ENCODE peak calls at places on chromosomes 5 and 9, in four cellular contexts. T is neuronal stem cell; K is effector memory CD4-positive, alpha-beta T cell; W is PC-3. N is an unnamed sample.

GRCh38 chr5:125654392-125654791 is 768.8 kb upstream of the GRAMD2B start:
- DNase-seq in T (no peak), K (no peak), W (no peak), N (no peak)

GRCh38 chr9:98807811-98808195 is 333 bp downstream of the GALNT12 start:
- DNase-seq in T (no peak), K (no peak), W (no peak), N (no peak)

GRCh38 chr5:168637793-168638192 is 58.6 kb upstream of the PANK3 start:
- DNase-seq in T (no peak), K (no peak), W (no peak), N (no peak)

GRCh38 chr5:105506692-105507277 is 1944.2 kb upstream of the NUDT12 start:
- DNase-seq in T (no peak), K (no peak), W (peak), N (no peak)

GRCh38 chr9:114723926-114724325 is 41.9 kb upstream of the TEX48 start:
- DNase-seq in T (no peak), K (no peak), W (no peak), N (no peak)

GRCh38 chr5:169139381-169140125 is 161.4 kb downstream of the SLIT3 start:
- DNase-seq in T (no peak), K (no peak), W (peak), N (peak)

GRCh38 chr5:141558150-141558549 is 60.6 kb downstream of the DIAPH1 start:
- DNase-seq in T (no peak), K (no peak), W (no peak), N (no peak)

GRCh38 chr5:60842859-60843692 is 993 bp downstream of the ELOVL7 start:
- DNase-seq in T (peak), K (no peak), W (no peak), N (no peak)

DNA sequence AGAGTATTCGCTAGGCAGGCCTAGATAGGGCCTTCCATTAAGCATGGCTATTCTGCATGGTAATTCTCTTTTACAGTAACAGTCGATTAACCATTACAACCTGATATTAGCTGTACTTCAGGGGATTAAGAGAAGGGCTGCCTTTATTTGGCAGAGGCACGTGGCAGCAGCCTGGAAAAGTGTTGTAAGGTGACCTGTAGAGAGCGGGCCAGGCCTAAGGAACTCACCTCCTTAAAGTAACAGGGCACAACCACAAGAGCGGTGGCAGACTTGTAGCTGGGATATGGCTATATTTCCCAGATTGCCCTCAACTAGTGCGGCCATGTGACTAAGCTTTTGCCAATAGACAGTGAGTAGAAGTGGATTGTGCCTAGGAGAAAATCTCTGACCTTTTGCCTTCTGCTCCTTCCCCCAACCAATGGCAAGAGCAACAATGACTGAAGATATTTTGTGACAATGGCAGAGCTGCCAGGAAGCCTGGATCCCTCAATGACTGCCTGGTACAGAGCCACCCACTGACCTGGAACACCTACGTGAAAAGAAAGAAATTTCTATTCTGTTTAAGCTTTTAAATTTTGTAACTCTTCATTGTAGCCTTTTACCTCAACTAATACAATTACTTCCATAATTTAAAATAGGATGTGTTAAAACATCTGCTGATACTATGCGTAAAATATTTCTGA is 18.9 kb upstream of the ANKRD34B start:
- DNase-seq in T (no peak), K (no peak), W (no peak), N (no peak)
- H3K27ac ChIP-seq in T (no peak), K (no peak), W (no peak), N (no peak)

GRCh38 chr5:112417931-112418358 is 1.1 kb downstream of the EPB41L4A start:
- DNase-seq in T (peak), K (no peak), W (peak), N (peak)

GRCh38 chr5:112420111-112420864 is 1.2 kb upstream of the EPB41L4A start:
- DNase-seq in T (peak), K (no peak), W (peak), N (peak)

GRCh38 chr5:112419050-112419595 is at the start of gene EPB41L4A:
- DNase-seq in T (peak), K (no peak), W (no peak), N (peak)

GRCh38 chr5:112418412-112419049 is 546 bp downstream of the EPB41L4A start:
- DNase-seq in T (peak), K (no peak), W (no peak), N (peak)

DNA sequence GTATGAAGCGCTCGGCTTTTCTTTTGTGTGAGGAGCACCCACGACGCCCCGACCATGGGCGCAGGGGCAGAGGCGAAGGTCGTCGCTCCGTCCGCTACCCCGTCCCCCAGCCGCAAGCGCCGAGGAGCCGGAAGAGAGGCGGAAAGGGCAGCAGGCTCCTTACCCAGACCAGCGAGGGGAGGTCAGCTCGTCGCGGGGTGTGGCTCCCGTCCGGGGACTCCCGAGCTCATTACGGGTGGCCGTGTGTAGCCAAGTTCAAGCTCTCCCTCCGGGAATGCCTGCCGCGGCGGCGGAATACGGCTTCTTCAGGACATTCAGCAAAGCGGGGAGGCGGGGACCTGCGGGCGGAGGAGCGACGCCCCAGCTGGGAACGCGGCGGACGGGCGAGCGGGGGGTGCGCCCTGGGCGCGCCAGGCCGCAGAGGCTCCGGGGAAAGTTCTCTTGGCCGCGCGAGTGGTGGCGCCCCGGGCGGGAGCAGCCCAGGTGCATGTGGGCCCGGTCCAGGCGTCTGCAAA is 576 bp upstream of the EPB41L4A start:
- DNase-seq in T (peak), K (no peak), W (no peak), N (peak)
- H3K27ac ChIP-seq in T (no peak), K (no peak), W (no peak), N (peak)

GRCh38 chr5:90876366-90876765 is 317.8 kb downstream of the ADGRV1 start:
- DNase-seq in T (no peak), K (no peak), W (no peak), N (no peak)

GRCh38 chr5:90878081-90878480 is 319.5 kb downstream of the ADGRV1 start:
- DNase-seq in T (no peak), K (no peak), W (no peak), N (peak)

GRCh38 chr5:90881626-90882150 is 323.1 kb downstream of the ADGRV1 start:
- DNase-seq in T (no peak), K (no peak), W (no peak), N (no peak)

GRCh38 chr5:90877049-90877448 is 318.5 kb downstream of the ADGRV1 start:
- DNase-seq in T (no peak), K (no peak), W (no peak), N (no peak)

DNA sequence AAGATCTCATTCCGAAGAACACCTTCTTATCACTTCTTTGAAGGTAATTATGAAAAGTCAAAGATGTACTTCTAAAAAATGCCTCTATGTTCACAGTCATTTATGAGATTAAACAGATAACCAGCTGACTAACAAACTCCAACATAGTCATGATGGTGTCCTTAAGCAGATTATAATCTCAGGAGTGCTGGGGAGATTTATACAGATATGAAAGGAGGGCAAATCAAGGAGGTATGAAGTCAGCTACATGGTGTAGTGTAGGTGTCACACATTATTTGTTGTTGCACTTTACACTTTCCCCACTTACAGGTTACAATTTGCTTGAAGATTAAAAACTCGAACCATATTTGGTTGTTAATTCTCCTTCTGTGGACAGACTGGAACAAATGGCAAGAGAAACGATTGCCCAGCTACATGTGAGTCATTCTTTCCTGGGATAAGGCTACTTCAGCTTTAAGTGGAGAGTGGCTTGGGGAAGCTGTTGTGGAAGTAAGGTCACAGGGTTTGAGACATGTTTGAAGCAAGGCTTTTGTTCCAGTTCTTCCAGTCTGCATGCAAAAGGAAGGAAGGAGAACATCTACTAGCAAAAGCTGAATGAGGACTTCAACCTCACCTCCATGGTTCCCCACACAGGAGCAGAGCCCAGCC is 320.1 kb downstream of the ADGRV1 start:
- DNase-seq in T (no peak), K (no peak), W (peak), N (no peak)
- H3K27ac ChIP-seq in T (no peak), K (no peak), W (no peak), N (peak)

GRCh38 chr5:150656191-150657132 is 4.6 kb upstream of the MYOZ3 start:
- DNase-seq in T (peak), K (peak), W (peak), N (peak)
- H3K27ac ChIP-seq in T (no peak), K (no peak), W (no peak), N (peak)

GRCh38 chr5:94066437-94067207 is 325.2 kb upstream of the POU5F2 start:
- DNase-seq in T (no peak), K (no peak), W (peak), N (no peak)
- H3K27ac ChIP-seq in T (no peak), K (no peak), W (peak), N (no peak)

GRCh38 chr5:78518365-78519197 is 130.0 kb downstream of the LHFPL2 start:
- DNase-seq in T (no peak), K (no peak), W (peak), N (no peak)
- H3K27ac ChIP-seq in T (no peak), K (no peak), W (peak), N (no peak)

GRCh38 chr5:90954951-90955635 is 396.5 kb downstream of the ADGRV1 start:
- DNase-seq in T (no peak), K (no peak), W (no peak), N (no peak)

GRCh38 chr5:90962481-90962880 is 403.9 kb downstream of the ADGRV1 start:
- DNase-seq in T (no peak), K (no peak), W (peak), N (no peak)

GRCh38 chr5:90959262-90959661 is 400.7 kb downstream of the ADGRV1 start:
- DNase-seq in T (no peak), K (no peak), W (no peak), N (no peak)

GRCh38 chr5:90957906-90958305 is 399.3 kb downstream of the ADGRV1 start:
- DNase-seq in T (no peak), K (no peak), W (no peak), N (no peak)

GRCh38 chr5:90956511-90956910 is 397.9 kb downstream of the ADGRV1 start:
- DNase-seq in T (no peak), K (no peak), W (no peak), N (no peak)
- H3K27ac ChIP-seq in T (no peak), K (no peak), W (no peak), N (no peak)

GRCh38 chr5:179720222-179720621 is 12.4 kb upstream of the MAML1 start:
- DNase-seq in T (no peak), K (no peak), W (no peak), N (no peak)

DNA sequence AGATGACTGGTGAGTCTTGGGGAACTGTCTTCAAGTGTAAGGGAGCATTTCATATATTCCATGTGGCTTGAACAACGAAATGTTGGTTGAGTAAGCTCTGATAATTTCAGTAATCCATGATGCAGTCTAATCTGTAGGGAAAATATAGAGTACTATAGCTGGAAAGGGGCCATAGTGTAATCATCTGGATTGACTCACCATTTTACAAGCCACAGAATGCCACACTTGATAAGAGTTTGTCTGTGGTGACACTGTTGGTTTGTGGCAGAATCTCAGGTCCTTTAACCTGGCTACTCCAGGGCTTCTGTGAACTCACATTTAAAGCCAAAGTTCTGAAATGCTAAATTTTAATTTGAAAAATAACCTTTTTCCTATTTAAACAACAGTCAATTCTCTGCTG is 16.3 kb upstream of the MAML1 start:
- DNase-seq in T (no peak), K (no peak), W (peak), N (no peak)
- H3K27ac ChIP-seq in T (no peak), K (no peak), W (no peak), N (no peak)

GRCh38 chr5:68037541-68037940 is 178.0 kb upstream of the PIK3R1 start:
- DNase-seq in T (no peak), K (no peak), W (no peak), N (no peak)

GRCh38 chr5:68032240-68032762 is 183.3 kb upstream of the PIK3R1 start:
- DNase-seq in T (no peak), K (no peak), W (no peak), N (no peak)

GRCh38 chr5:68028131-68028727 is 187.3 kb upstream of the PIK3R1 start:
- DNase-seq in T (no peak), K (no peak), W (no peak), N (no peak)

GRCh38 chr5:68033029-68033428 is 182.5 kb upstream of the PIK3R1 start:
- DNase-seq in T (no peak), K (no peak), W (no peak), N (no peak)

DNA sequence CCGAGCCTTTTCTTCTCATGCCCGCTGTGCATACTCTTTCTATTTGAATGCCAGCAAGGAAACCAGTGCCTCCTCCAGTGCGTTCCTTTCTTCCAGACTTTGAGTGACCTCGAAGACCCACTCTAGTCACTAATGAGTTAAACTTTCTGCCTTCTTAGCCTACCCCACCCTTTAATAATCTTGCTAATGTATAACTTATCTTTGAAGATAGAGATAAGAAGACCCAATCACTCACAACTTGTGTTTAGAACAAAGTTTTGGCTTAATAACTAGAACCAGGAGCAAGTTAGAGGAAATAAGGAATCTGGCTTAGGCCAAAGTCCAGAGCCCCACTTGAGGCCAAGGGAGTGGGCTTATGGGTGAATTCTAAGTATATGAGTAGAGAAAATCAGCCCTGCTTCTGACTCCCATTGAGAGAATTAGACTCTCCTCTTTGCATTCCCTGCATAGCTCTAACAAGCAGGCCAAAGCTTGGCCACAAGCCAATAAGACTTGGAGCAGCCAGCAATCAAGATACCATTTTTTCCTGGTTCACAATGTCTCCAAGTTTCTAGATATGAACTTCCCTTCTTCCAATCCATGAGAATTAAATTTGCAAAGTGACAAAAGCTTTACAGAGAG is 181.5 kb upstream of the PIK3R1 start:
- DNase-seq in T (no peak), K (no peak), W (no peak), N (peak)
- H3K27ac ChIP-seq in T (no peak), K (no peak), W (no peak), N (no peak)

DNA sequence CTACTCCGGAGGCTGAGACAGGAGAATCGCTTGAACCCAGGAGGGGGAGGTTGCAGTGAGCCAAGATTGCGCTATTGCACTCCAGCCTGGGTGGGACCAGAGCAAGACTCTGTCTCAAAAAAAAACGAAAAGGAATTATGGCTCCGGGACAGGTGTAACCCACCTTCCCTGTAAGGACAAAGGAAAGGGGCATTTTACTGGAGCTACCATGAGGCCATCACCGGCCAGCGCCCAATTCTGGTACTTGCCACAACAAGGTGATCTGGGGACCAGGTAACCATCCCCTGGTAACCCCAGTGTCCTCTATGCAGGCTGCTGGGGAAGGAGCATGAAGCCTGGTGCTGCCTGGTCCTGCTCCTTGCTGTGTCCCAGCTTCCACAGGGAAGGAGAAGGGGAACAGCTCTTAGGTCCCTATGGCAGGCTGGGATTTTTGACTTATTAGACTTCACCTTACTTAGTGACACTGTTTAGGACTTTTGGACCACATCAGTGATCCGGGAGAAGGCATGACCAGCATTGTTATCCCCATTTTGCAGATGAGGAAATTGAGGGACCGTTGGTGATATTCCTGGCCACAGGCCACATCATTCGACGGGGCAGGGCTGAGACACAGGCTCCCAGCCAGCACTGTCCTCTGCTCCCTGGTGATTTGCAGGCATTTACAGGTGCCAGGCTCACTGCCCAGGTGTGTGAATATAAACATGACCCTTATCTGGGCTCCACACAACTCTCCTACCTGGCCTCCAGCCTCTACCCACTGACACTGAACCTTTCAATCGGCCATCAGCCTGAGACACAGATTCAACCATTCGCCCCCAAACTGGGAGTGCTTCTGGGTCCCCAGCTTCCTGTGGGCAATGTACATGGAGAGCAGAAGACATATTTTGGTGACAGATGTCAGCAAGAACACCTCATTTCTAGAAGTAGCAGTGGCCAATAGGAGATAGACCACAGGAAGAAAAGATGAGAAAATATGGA is 26.5 kb upstream of the ABO start:
- DNase-seq in T (no peak), K (no peak), W (no peak), N (no peak)
- H3K27ac ChIP-seq in T (no peak), K (no peak), W (no peak), N (no peak)